ENCODE peak calls at places on chromosome 2, in five cellular contexts. Y is IMR-90, C is transverse colon, M is heart left ventricle, O is H54. U is an unnamed sample.

GRCh38 chr2:236941106-236941505 is 144.6 kb upstream of the COPS8 start:
- DNase-seq in C (no peak), M (no peak), O (no peak), Y (no peak), U (peak)

GRCh38 chr2:22124003-22124402 is 1000.2 kb downstream of the TDRD15 start:
- DNase-seq in M (no peak), Y (no peak), C (no peak), O (no peak), U (no peak)

GRCh38 chr2:232219932-232220331 is 158.6 kb upstream of the ALPP start:
- DNase-seq in Y (no peak), O (no peak), M (no peak), C (no peak), U (no peak)

GRCh38 chr2:189685540-189686229 is 11.2 kb downstream of the ANKAR start:
- DNase-seq in Y (peak), C (peak), M (peak), O (no peak), U (no peak)

GRCh38 chr2:205808493-205809121 is 126.3 kb downstream of the NRP2 start:
- DNase-seq in Y (no peak), O (no peak), C (no peak), M (no peak), U (no peak)

GRCh38 chr2:129806985-129807384 is 172.5 kb upstream of the RAB6C start:
- DNase-seq in Y (no peak), M (no peak), C (no peak), O (no peak), U (no peak)

GRCh38 chr2:16664052-16664731 is 1.4 kb downstream of the CYRIA start:
- DNase-seq in Y (peak), O (no peak), C (peak), M (peak), U (no peak)

GRCh38 chr2:232420463-232421188 is 14.0 kb downstream of the ALPG start:
- DNase-seq in M (no peak), C (peak), O (no peak), Y (no peak), U (no peak)

GRCh38 chr2:55862673-55863390 is 60.8 kb downstream of the EFEMP1 start:
- DNase-seq in O (peak), M (peak), Y (peak), C (no peak), U (no peak)

GRCh38 chr2:212943351-212943750 is 208.1 kb downstream of the IKZF2 start:
- DNase-seq in O (no peak), M (no peak), Y (no peak), C (no peak), U (no peak)

GRCh38 chr2:121194626-121195025 is 90.4 kb downstream of the TFCP2L1 start:
- DNase-seq in C (no peak), O (no peak), Y (no peak), M (no peak), U (no peak)

GRCh38 chr2:46315103-46315890 is 18.1 kb downstream of the EPAS1 start:
- DNase-seq in Y (peak), O (peak), C (peak), M (peak), U (peak)

GRCh38 chr2:99984781-99985525 is 157.4 kb downstream of the AFF3 start:
- DNase-seq in C (no peak), M (no peak), Y (peak), O (no peak), U (no peak)

GRCh38 chr2:239394346-239394945 is 6.4 kb downstream of the HDAC4 start:
- DNase-seq in C (no peak), Y (no peak), M (no peak), O (no peak), U (no peak)

GRCh38 chr2:95308426-95308990 is 11.4 kb downstream of the KCNIP3 start:
- DNase-seq in M (no peak), O (no peak), Y (no peak), C (no peak), U (no peak)

GRCh38 chr2:154914606-154915005 is 216.1 kb downstream of the KCNJ3 start:
- DNase-seq in Y (no peak), O (no peak), C (no peak), M (no peak), U (no peak)

GRCh38 chr2:161138429-161138828 is 21.8 kb upstream of the TANK start:
- DNase-seq in Y (no peak), M (no peak), O (no peak), C (no peak), U (no peak)

GRCh38 chr2:113324684-113325160 is 46.0 kb upstream of the PAX8 start:
- DNase-seq in O (peak), Y (peak), C (peak), M (peak), U (no peak)
- TF ChIP-seq POLR2A in O (no peak), Y (no peak), C (no peak), M (no peak), U (no peak)

DNA sequence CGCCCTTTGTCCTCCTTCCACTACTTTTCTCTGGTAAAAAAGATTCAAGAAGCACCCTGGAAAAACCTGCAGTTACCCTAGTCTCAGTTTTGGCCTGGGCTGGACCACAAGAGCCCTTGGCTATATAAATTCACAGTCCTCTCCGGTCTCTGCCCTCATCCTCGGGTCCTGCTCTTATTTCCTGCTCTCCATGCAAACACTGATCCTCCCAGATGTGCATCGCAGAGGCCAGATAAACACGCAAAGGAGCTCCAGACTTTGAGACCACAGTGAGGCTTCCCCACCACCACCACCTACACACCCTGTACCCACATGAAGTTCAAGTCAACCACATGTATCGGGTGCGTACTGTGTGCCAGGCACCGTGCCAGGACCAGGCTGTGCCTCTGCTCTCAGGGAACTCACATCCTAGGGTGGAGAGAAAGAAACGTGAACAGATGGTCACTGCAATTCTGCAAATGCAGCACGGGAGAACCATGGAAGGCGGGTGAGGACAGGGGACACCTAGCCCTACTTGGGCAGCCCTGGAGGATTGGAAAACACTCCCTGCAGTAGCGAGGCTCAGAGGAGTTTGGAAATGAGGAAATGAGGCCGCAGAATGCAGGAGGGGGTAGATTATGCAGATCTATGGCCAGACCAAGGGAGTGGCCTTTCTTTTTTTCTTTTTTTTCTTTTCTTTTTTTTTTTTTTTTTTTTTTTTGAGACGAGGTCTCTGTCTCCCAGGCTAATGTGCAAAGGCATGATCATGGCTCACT is 7.5 kb downstream of the CTDSP1 start:
- DNase-seq in Y (peak), C (peak), M (peak), O (no peak), U (no peak)
- TF ChIP-seq POLR2A in Y (no peak), C (peak), M (no peak), O (no peak), U (no peak)

GRCh38 chr2:141317986-141318385 is 812.8 kb downstream of the LRP1B start:
- DNase-seq in M (no peak), C (no peak), Y (peak), O (no peak), U (no peak)
- TF ChIP-seq POLR2A in M (no peak), C (no peak), Y (no peak), O (no peak), U (no peak)

GRCh38 chr2:21099281-21099907 is 24.4 kb upstream of the TDRD15 start:
- DNase-seq in C (no peak), O (no peak), M (no peak), Y (no peak), U (no peak)
- TF ChIP-seq POLR2A in C (no peak), O (no peak), M (no peak), Y (no peak), U (no peak)

GRCh38 chr2:216081487-216082387 is at the start of the genes PECR and TMEM169:
- DNase-seq in M (peak), C (peak), O (peak), Y (peak), U (no peak)
- TF ChIP-seq POLR2A in M (no peak), C (peak), O (peak), Y (no peak), U (no peak)

GRCh38 chr2:158457826-158458616 is 1.3 kb downstream of the PKP4 start:
- DNase-seq in M (peak), Y (peak), O (peak), C (peak), U (no peak)
- TF ChIP-seq POLR2A in M (no peak), Y (no peak), O (peak), C (peak), U (peak)

GRCh38 chr2:231056453-231057416 is at the start of gene PSMD1:
- DNase-seq in M (peak), C (peak), Y (peak), O (peak), U (no peak)
- TF ChIP-seq POLR2A in M (no peak), C (peak), Y (peak), O (peak), U (no peak)

U was measured in vagina.